ENCODE peak calls at places on chromosomes 12 and 14, in six cellular contexts. C, F, N, W, D and P are unnamed samples.

GRCh38 chr14:99603471-99603933 is 505 bp downstream of the CCDC85C start:
- DNase-seq in C (peak; percentile 25), D (peak; percentile 75), N (no peak), W (peak; percentile 39), F (peak; percentile 23), P (peak; percentile 53)

GRCh38 chr12:68609955-68610434 is 704 bp upstream of the RAP1B start:
- DNase-seq in D (no peak), W (peak; percentile 36), C (no peak), N (no peak), F (no peak), P (peak; percentile 25)

GRCh38 chr12:67892289-67892688 is 97.0 kb upstream of the IFNG-AS1 start:
- DNase-seq in C (no peak), D (no peak), W (no peak), N (no peak), F (no peak), P (no peak)

GRCh38 chr12:113610698-113611097 is 139.0 kb upstream of the LHX5 start:
- DNase-seq in C (no peak), D (peak; percentile 67), N (no peak), F (no peak), W (no peak), P (no peak)

GRCh38 chr12:81043979-81044740 is 33.7 kb upstream of the ACSS3 start:
- DNase-seq in N (no peak), C (no peak), W (no peak), D (no peak), F (no peak), P (no peak)

GRCh38 chr12:65781681-65782269 is 42.5 kb upstream of the HMGA2 start:
- DNase-seq in C (no peak), W (no peak), D (no peak), F (no peak), N (no peak), P (no peak)

GRCh38 chr12:71865166-71865713 is 25.7 kb downstream of the TBC1D15 start:
- DNase-seq in C (no peak), D (no peak), F (no peak), N (peak; percentile 95), W (peak; percentile 82), P (no peak)

GRCh38 chr12:130286041-130286440 is 51.6 kb upstream of the PIWIL1 start:
- DNase-seq in F (no peak), C (no peak), N (no peak), D (no peak), W (no peak), P (peak; percentile 27)

GRCh38 chr12:100733817-100734593 is 60.6 kb upstream of the ANO4 start:
- DNase-seq in W (peak; percentile 41), C (peak; percentile 51), D (no peak), N (no peak), F (no peak), P (peak; percentile 63)

GRCh38 chr14:73913256-73913655 is 26.6 kb downstream of the ZNF410 start:
- DNase-seq in N (no peak), C (no peak), W (peak; percentile 74), D (no peak), F (no peak), P (no peak)

GRCh38 chr12:109840349-109841073 is 7.3 kb upstream of the TRPV4 start:
- DNase-seq in F (no peak), C (peak; percentile 26), W (no peak), D (no peak), N (no peak), P (peak; percentile 91)

GRCh38 chr14:96478119-96478518 is 24.1 kb upstream of the PAPOLA start:
- DNase-seq in C (no peak), N (no peak), F (no peak), W (no peak), D (no peak), P (no peak)

GRCh38 chr14:37655418-37655817 is 60.0 kb downstream of the TTC6 start:
- DNase-seq in N (no peak), W (peak; percentile 35), D (no peak), F (no peak), C (no peak), P (no peak)

GRCh38 chr12:117240356-117240755 is 50.1 kb upstream of the FBXO21 start:
- DNase-seq in D (no peak), F (no peak), W (no peak), C (no peak), N (no peak), P (no peak)

GRCh38 chr12:77239617-77240016 is 174.2 kb upstream of the E2F7 start:
- DNase-seq in C (no peak), F (no peak), W (no peak), D (no peak), N (no peak), P (no peak)

GRCh38 chr12:52316701-52317100 is 4.5 kb downstream of the KRT83 start:
- DNase-seq in C (no peak), D (no peak), W (no peak), N (no peak), F (no peak), P (no peak)

GRCh38 chr12:102249073-102249854 is 51.6 kb upstream of the PMCH start:
- DNase-seq in W (peak; percentile 4), N (no peak), C (no peak), F (no peak), D (no peak), P (no peak)

GRCh38 chr14:22691171-22691570 is 47.0 kb upstream of the OR6J1 start:
- DNase-seq in D (no peak), N (peak; percentile 90), F (no peak), C (no peak), W (peak; percentile 86), P (no peak)